ENCODE peak calls at places on chromosome 4, in ten cellular contexts. I is HFF-Myc, A is tibial artery, T is Calu3, O is IMR-90, Y is SK-N-SH, G is nephron progenitor cell, M is hepatocyte, N is AG10803, Q is ovary. X is an unnamed sample.

GRCh38 chr4:127632420-127633403 is at the start of gene INTU:
- DNase-seq in I (peak), A (peak), T (peak), O (peak), Y (peak), G (peak), M (peak), N (peak), Q (peak), X (peak)

GRCh38 chr4:7967501-7968261 is 28.0 kb upstream of the AFAP1 start:
- DNase-seq in I (no peak), A (no peak), T (peak), O (peak), Y (no peak), G (no peak), M (no peak), N (no peak), Q (no peak), X (no peak)

GRCh38 chr4:109009909-109010308 is 247.1 kb upstream of the ETNPPL start:
- DNase-seq in I (peak), A (no peak), T (no peak), O (peak), Y (peak), G (no peak), M (peak), N (peak), Q (no peak), X (no peak)

GRCh38 chr4:159012381-159012780 is 90.5 kb upstream of the RAPGEF2 start:
- DNase-seq in I (no peak), A (no peak), T (no peak), O (peak), Y (no peak), G (no peak), M (no peak), N (peak), Q (no peak), X (no peak)

GRCh38 chr4:101961144-101961543 is 170.6 kb downstream of the BANK1 start:
- DNase-seq in I (no peak), A (no peak), T (no peak), O (no peak), Y (no peak), G (no peak), M (no peak), N (peak), Q (no peak), X (no peak)

GRCh38 chr4:52051615-52052474 is 741 bp downstream of the SPATA18 start:
- DNase-seq in I (peak), A (peak), T (peak), O (peak), Y (peak), G (peak), M (peak), N (peak), Q (peak), X (peak)

GRCh38 chr4:54384563-54384962 is 155.5 kb downstream of the PDGFRA start:
- DNase-seq in I (no peak), A (no peak), T (peak), O (peak), Y (no peak), G (no peak), M (peak), N (peak), Q (peak), X (no peak)

GRCh38 chr4:38144029-38144428 is 183.8 kb downstream of the PTTG2 start:
- DNase-seq in I (no peak), A (no peak), T (no peak), O (peak), Y (no peak), G (no peak), M (no peak), N (peak), Q (no peak), X (no peak)

GRCh38 chr4:104722467-104722866 is 227.8 kb upstream of the CXXC4 start:
- DNase-seq in I (no peak), A (no peak), T (no peak), O (no peak), Y (no peak), G (no peak), M (no peak), N (no peak), Q (no peak), X (no peak)

GRCh38 chr4:70251250-70251944 is 9.0 kb downstream of the CSN3 start:
- DNase-seq in I (no peak), A (no peak), T (no peak), O (no peak), Y (no peak), G (no peak), M (no peak), N (no peak), Q (no peak), X (no peak)

GRCh38 chr4:42609051-42609450 is 47.9 kb downstream of the ATP8A1 start:
- DNase-seq in I (no peak), A (no peak), T (no peak), O (no peak), Y (no peak), G (no peak), M (no peak), N (no peak), Q (no peak), X (no peak)

GRCh38 chr4:183342541-183343533 is 20.6 kb upstream of the CLDN24 start:
- DNase-seq in I (no peak), A (no peak), T (no peak), O (no peak), Y (peak), G (no peak), M (no peak), N (peak), Q (no peak), X (no peak)

GRCh38 chr4:35943606-35944005 is 300.7 kb downstream of the ARAP2 start:
- DNase-seq in I (no peak), A (no peak), T (no peak), O (no peak), Y (no peak), G (no peak), M (no peak), N (no peak), Q (no peak), X (no peak)

GRCh38 chr4:37830640-37831039 is 4.2 kb downstream of the PGM2 start:
- DNase-seq in I (no peak), A (no peak), T (no peak), O (no peak), Y (no peak), G (no peak), M (no peak), N (no peak), Q (no peak), X (no peak)

GRCh38 chr4:176376032-176376614 is 56.4 kb downstream of the SPCS3 start:
- DNase-seq in I (no peak), A (no peak), T (no peak), O (peak), Y (peak), G (no peak), M (peak), N (peak), Q (no peak), X (no peak)

GRCh38 chr4:84579410-84579791 is 3.5 kb upstream of the CDS1 start:
- DNase-seq in I (no peak), A (no peak), T (no peak), O (no peak), Y (no peak), G (peak), M (no peak), N (no peak), Q (no peak), X (no peak)

GRCh38 chr4:99868126-99868596 is 26.1 kb downstream of the LAMTOR3 start:
- DNase-seq in I (peak), A (no peak), T (no peak), O (peak), Y (no peak), G (no peak), M (peak), N (peak), Q (no peak), X (no peak)

GRCh38 chr4:146981651-146982050 is 36.0 kb upstream of the TTC29 start:
- DNase-seq in I (no peak), A (no peak), T (no peak), O (peak), Y (no peak), G (peak), M (peak), N (peak), Q (no peak), X (no peak)

GRCh38 chr4:106676173-106676921 is 307.8 kb upstream of the GIMD1 start:
- DNase-seq in I (no peak), A (no peak), T (no peak), O (no peak), Y (no peak), G (no peak), M (no peak), N (peak), Q (no peak), X (no peak)

GRCh38 chr4:182124359-182124758 is 118.8 kb upstream of the TENM3 start:
- DNase-seq in I (no peak), A (no peak), T (no peak), O (no peak), Y (no peak), G (no peak), M (no peak), N (no peak), Q (no peak), X (no peak)

GRCh38 chr4:183798921-183799307 is 106.2 kb upstream of the STOX2 start:
- DNase-seq in I (no peak), A (no peak), T (no peak), O (no peak), Y (no peak), G (no peak), M (peak), N (no peak), Q (no peak), X (no peak)

GRCh38 chr4:153538408-153539057 is 72.4 kb downstream of the TMEM131L start:
- DNase-seq in I (no peak), A (peak), T (no peak), O (peak), Y (peak), G (peak), M (peak), N (peak), Q (no peak), X (no peak)

GRCh38 chr4:99885063-99885664 is 9.1 kb downstream of the LAMTOR3 start:
- DNase-seq in I (peak), A (no peak), T (peak), O (peak), Y (peak), G (no peak), M (peak), N (peak), Q (no peak), X (no peak)

GRCh38 chr4:149638073-149638472 is 177.6 kb downstream of the IQCM start:
- DNase-seq in I (peak), A (no peak), T (no peak), O (peak), Y (no peak), G (no peak), M (no peak), N (peak), Q (no peak), X (no peak)

GRCh38 chr4:85147481-85148076 is 181.1 kb upstream of the WDFY3 start:
- DNase-seq in I (peak), A (no peak), T (peak), O (peak), Y (peak), G (peak), M (peak), N (peak), Q (peak), X (peak)

GRCh38 chr4:141058739-141059507 is 74.3 kb downstream of the RNF150 start:
- DNase-seq in I (no peak), A (no peak), T (no peak), O (peak), Y (no peak), G (no peak), M (no peak), N (peak), Q (no peak), X (no peak)

GRCh38 chr4:137861682-137862081 is 329.4 kb upstream of the PCDH18 start:
- DNase-seq in I (peak), A (no peak), T (no peak), O (peak), Y (peak), G (no peak), M (peak), N (peak), Q (no peak), X (no peak)

GRCh38 chr4:78565971-78566372 is 14.4 kb downstream of the ANXA3 start:
- DNase-seq in I (no peak), A (no peak), T (peak), O (peak), Y (no peak), G (no peak), M (peak), N (peak), Q (no peak), X (no peak)

GRCh38 chr4:179165862-179166261 is 1723.6 kb upstream of the AGA start:
- DNase-seq in I (no peak), A (no peak), T (no peak), O (no peak), Y (no peak), G (no peak), M (no peak), N (no peak), Q (no peak), X (no peak)

GRCh38 chr4:39154009-39154408 is 28.3 kb upstream of the WDR19 start:
- DNase-seq in I (no peak), A (no peak), T (no peak), O (no peak), Y (no peak), G (no peak), M (no peak), N (no peak), Q (no peak), X (no peak)

GRCh38 chr4:52173470-52174055 is 122.5 kb downstream of the SPATA18 start:
- DNase-seq in I (peak), A (peak), T (no peak), O (no peak), Y (no peak), G (no peak), M (no peak), N (peak), Q (peak), X (no peak)

GRCh38 chr4:74364649-74365491 is at the start of gene EREG:
- DNase-seq in I (peak), A (no peak), T (peak), O (peak), Y (peak), G (peak), M (peak), N (peak), Q (no peak), X (peak)

GRCh38 chr4:125664091-125664767 is 349.5 kb downstream of the FAT4 start:
- DNase-seq in I (no peak), A (no peak), T (no peak), O (no peak), Y (no peak), G (no peak), M (no peak), N (no peak), Q (no peak), X (no peak)

GRCh38 chr4:2754848-2755820 is 1.0 kb downstream of the TNIP2 start:
- DNase-seq in I (no peak), A (no peak), T (no peak), O (no peak), Y (peak), G (no peak), M (no peak), N (no peak), Q (peak), X (no peak)

GRCh38 chr4:182918791-182919302 is 1.7 kb upstream of the DCTD start:
- DNase-seq in I (no peak), A (no peak), T (no peak), O (no peak), Y (no peak), G (no peak), M (no peak), N (no peak), Q (no peak), X (no peak)

GRCh38 chr4:140662082-140662869 is 93.5 kb upstream of the UCP1 start:
- DNase-seq in I (no peak), A (no peak), T (no peak), O (peak), Y (no peak), G (no peak), M (no peak), N (peak), Q (no peak), X (no peak)

GRCh38 chr4:86331362-86331761 is 28.5 kb downstream of the MAPK10 start:
- DNase-seq in I (no peak), A (no peak), T (no peak), O (no peak), Y (no peak), G (no peak), M (peak), N (no peak), Q (no peak), X (no peak)

GRCh38 chr4:169047967-169048366 is 37.9 kb upstream of the CBR4 start:
- DNase-seq in I (no peak), A (no peak), T (no peak), O (no peak), Y (no peak), G (no peak), M (no peak), N (no peak), Q (no peak), X (no peak)

GRCh38 chr4:169044723-169045447 is 34.8 kb upstream of the CBR4 start:
- DNase-seq in I (no peak), A (no peak), T (no peak), O (no peak), Y (no peak), G (no peak), M (no peak), N (no peak), Q (no peak), X (no peak)

GRCh38 chr4:169042608-169043007 is 32.6 kb upstream of the CBR4 start:
- DNase-seq in I (no peak), A (no peak), T (no peak), O (no peak), Y (no peak), G (no peak), M (no peak), N (no peak), Q (no peak), X (no peak)

GRCh38 chr4:169048867-169049266 is 38.8 kb upstream of the CBR4 start:
- DNase-seq in I (no peak), A (no peak), T (no peak), O (no peak), Y (no peak), G (no peak), M (no peak), N (no peak), Q (no peak), X (no peak)

GRCh38 chr4:169045862-169046584 is 36.0 kb upstream of the CBR4 start:
- DNase-seq in I (no peak), A (no peak), T (no peak), O (no peak), Y (no peak), G (no peak), M (no peak), N (no peak), Q (no peak), X (no peak)
- TF ChIP-seq CTCF in I (no peak), A (no peak), T (no peak), O (no peak), Y (no peak), G (no peak), M (no peak), N (no peak), Q (no peak), X (no peak)

DNA sequence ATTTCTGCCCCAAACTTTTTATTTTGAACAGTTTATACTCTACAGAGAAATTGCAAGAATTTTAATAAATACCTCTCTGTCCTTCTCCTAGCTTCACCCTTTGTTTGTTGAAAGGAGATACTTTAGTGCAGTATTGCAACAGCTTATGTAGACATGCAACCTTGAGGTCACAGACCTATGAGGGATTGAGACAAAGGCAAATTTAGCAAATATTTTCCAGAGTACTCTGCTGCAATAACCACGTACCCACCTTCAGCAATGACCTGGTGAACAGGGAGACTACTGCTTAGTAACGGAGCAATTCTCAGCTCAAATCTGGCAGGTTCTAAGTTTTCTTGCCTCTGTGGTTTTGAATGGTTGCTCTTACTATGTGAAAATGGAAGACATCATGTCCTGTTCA is 13.2 kb downstream of the FGA start:
- DNase-seq in I (no peak), A (no peak), T (no peak), O (no peak), Y (no peak), G (no peak), M (no peak), N (no peak), Q (no peak), X (no peak)
- TF ChIP-seq CTCF in I (no peak), A (no peak), T (no peak), O (no peak), Y (no peak), G (no peak), M (no peak), N (no peak), Q (no peak), X (no peak)

DNA sequence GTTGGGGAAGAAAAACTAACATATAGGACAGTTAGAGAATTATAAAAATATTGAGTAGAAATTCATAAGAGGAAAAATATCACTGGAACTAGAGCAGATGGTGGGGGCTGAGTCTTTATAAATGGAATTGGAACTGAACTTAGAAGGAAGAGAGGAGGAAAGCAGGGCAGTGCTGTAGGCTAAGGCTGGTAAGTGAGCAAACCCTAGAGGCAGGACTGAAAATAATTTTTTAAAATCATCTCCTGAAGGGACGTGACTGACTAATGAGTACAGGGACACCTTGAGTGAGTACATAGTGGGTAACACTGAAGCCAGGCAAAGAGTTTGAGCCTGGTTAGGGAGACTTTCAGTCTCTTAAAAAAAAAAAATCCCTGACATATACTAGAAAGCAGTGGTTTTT is 63.3 kb downstream of the GALNT7 start:
- DNase-seq in I (no peak), A (no peak), T (no peak), O (peak), Y (no peak), G (no peak), M (peak), N (peak), Q (no peak), X (no peak)
- TF ChIP-seq CTCF in I (no peak), A (no peak), T (no peak), O (peak), Y (peak), G (no peak), M (peak), N (peak), Q (no peak), X (no peak)

GRCh38 chr4:1325681-1326635 is 21.1 kb upstream of the UVSSA start:
- DNase-seq in I (no peak), A (no peak), T (no peak), O (no peak), Y (no peak), G (no peak), M (no peak), N (no peak), Q (no peak), X (no peak)
- TF ChIP-seq CTCF in I (no peak), A (no peak), T (no peak), O (no peak), Y (no peak), G (no peak), M (no peak), N (no peak), Q (no peak), X (no peak)

DNA sequence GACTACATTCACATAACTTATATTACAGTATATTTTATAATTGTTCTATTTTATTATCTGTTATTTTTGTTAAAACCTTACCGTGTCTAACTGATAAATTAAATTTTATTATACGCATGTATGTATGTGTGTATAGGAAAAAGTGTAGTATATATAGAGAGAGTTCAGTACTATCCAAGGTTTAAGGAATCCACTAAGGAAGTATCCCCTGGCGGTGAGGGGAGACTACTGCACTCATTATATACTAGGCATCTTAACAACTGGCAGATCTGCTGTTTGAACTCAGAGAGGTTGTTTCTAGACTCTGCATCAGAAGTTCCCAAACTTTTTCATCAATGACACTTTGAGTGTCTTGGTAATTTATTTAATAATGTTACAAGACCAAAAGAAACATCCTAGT is 70.9 kb downstream of the NDST4 start:
- DNase-seq in I (no peak), A (no peak), T (no peak), O (no peak), Y (peak), G (no peak), M (no peak), N (no peak), Q (no peak), X (no peak)
- TF ChIP-seq CTCF in I (peak), A (no peak), T (no peak), O (no peak), Y (peak), G (peak), M (peak), N (peak), Q (no peak), X (peak)

DNA sequence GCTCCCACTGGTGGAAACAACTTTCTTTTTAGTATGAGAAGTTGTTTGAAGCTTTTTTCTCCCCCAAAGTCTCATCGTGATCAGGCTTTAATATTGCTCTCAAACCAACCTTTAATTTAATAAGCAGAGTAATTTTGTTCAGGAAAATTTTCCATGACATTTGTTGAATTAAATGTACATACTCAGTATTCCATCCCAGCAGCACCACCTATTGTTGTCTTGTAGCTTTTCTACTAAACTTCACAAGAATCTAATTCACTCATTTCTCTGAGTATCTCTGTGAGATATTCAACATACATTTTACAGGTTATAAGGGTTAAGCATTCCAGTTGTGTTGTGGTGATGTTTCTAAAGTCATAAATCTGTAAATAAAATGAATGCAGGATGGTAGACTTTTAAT is 218.3 kb upstream of the HAND2 start:
- DNase-seq in I (no peak), A (no peak), T (no peak), O (peak), Y (no peak), G (no peak), M (peak), N (peak), Q (no peak), X (no peak)
- TF ChIP-seq CTCF in I (no peak), A (peak), T (no peak), O (peak), Y (peak), G (no peak), M (peak), N (no peak), Q (no peak), X (no peak)

X was measured in neural crest cell.